ENCODE peak calls at places on chromosome 13, in four cellular contexts. One of them, this sample, is unnamed.
A peak's percentile ranks its signal among the peaks of the same experiment; 100 is the strongest.

GRCh38 chr13:51942189-51942588 is 69.1 kb downstream of the ATP7B start:
- DNase-seq in left lung: no peak
- DNase-seq in body of pancreas: no peak
- DNase-seq in CD8-positive, alpha-beta T cell: peak; percentile 57
- DNase-seq in this sample: no peak

GRCh38 chr13:106569233-106570095 is 1.5 kb upstream of the ARGLU1 start:
- DNase-seq in body of pancreas: no peak
- DNase-seq in left lung: no peak
- DNase-seq in CD8-positive, alpha-beta T cell: no peak
- DNase-seq in this sample: no peak

GRCh38 chr13:38103851-38104250 is 234.3 kb upstream of the TRPC4 start:
- DNase-seq in left lung: no peak
- DNase-seq in CD8-positive, alpha-beta T cell: no peak
- DNase-seq in body of pancreas: no peak
- DNase-seq in this sample: no peak

GRCh38 chr13:87674143-87674772 is 3.1 kb downstream of the SLITRK5 start:
- DNase-seq in CD8-positive, alpha-beta T cell: no peak
- DNase-seq in left lung: peak; percentile 6
- DNase-seq in body of pancreas: no peak
- DNase-seq in this sample: no peak

GRCh38 chr13:112722433-112723250 is 32.8 kb downstream of the ATP11A start:
- DNase-seq in left lung: no peak
- DNase-seq in CD8-positive, alpha-beta T cell: no peak
- DNase-seq in body of pancreas: peak; percentile 75
- DNase-seq in this sample: no peak

GRCh38 chr13:59409211-59409610 is 754.5 kb downstream of the DIAPH3 start:
- DNase-seq in left lung: peak; percentile 29
- DNase-seq in CD8-positive, alpha-beta T cell: no peak
- DNase-seq in body of pancreas: peak; percentile 90
- DNase-seq in this sample: no peak

GRCh38 chr13:80307401-80307987 is 33.4 kb downstream of the SPRY2 start:
- DNase-seq in left lung: no peak
- DNase-seq in CD8-positive, alpha-beta T cell: no peak
- DNase-seq in body of pancreas: no peak
- DNase-seq in this sample: no peak

GRCh38 chr13:40340368-40341085 is 325.9 kb downstream of the FOXO1 start:
- DNase-seq in left lung: no peak
- DNase-seq in CD8-positive, alpha-beta T cell: peak; percentile 21
- DNase-seq in body of pancreas: peak; percentile 78
- DNase-seq in this sample: no peak

GRCh38 chr13:71864094-71864980 is 2.7 kb downstream of the DACH1 start:
- DNase-seq in body of pancreas: peak; percentile 36
- DNase-seq in left lung: peak; percentile 88
- DNase-seq in CD8-positive, alpha-beta T cell: no peak
- DNase-seq in this sample: peak; percentile 85

GRCh38 chr13:96662036-96662435 is 332.2 kb downstream of the OXGR1 start:
- DNase-seq in left lung: no peak
- DNase-seq in body of pancreas: no peak
- DNase-seq in CD8-positive, alpha-beta T cell: no peak
- DNase-seq in this sample: no peak

GRCh38 chr13:27573265-27573664 is 47.1 kb downstream of the LNX2 start:
- DNase-seq in CD8-positive, alpha-beta T cell: no peak
- DNase-seq in body of pancreas: no peak
- DNase-seq in left lung: no peak
- DNase-seq in this sample: no peak

GRCh38 chr13:49023441-49023840 is 47.7 kb downstream of the FNDC3A start:
- DNase-seq in body of pancreas: no peak
- DNase-seq in left lung: no peak
- DNase-seq in CD8-positive, alpha-beta T cell: no peak
- DNase-seq in this sample: no peak

GRCh38 chr13:31880849-31881494 is 141.6 kb downstream of the RXFP2 start:
- DNase-seq in left lung: no peak
- DNase-seq in body of pancreas: no peak
- DNase-seq in CD8-positive, alpha-beta T cell: no peak
- DNase-seq in this sample: no peak

GRCh38 chr13:31967155-31967554 is 64.4 kb upstream of the FRY start:
- DNase-seq in left lung: no peak
- DNase-seq in body of pancreas: no peak
- DNase-seq in CD8-positive, alpha-beta T cell: no peak
- DNase-seq in this sample: no peak

GRCh38 chr13:35596299-35596698 is 119.8 kb upstream of the MAB21L1 start:
- DNase-seq in left lung: no peak
- DNase-seq in body of pancreas: no peak
- DNase-seq in CD8-positive, alpha-beta T cell: no peak
- DNase-seq in this sample: no peak

GRCh38 chr13:108618233-108618632 is 11.2 kb upstream of the MYO16 start:
- DNase-seq in body of pancreas: no peak
- DNase-seq in left lung: no peak
- DNase-seq in CD8-positive, alpha-beta T cell: no peak
- DNase-seq in this sample: no peak

GRCh38 chr13:29920018-29920643 is 69.7 kb upstream of the UBL3 start:
- DNase-seq in left lung: no peak
- DNase-seq in body of pancreas: no peak
- DNase-seq in CD8-positive, alpha-beta T cell: no peak
- DNase-seq in this sample: no peak

GRCh38 chr13:38053896-38054295 is 184.3 kb upstream of the TRPC4 start:
- DNase-seq in CD8-positive, alpha-beta T cell: no peak
- DNase-seq in body of pancreas: no peak
- DNase-seq in left lung: no peak
- DNase-seq in this sample: no peak

GRCh38 chr13:29575098-29575497 is 20.4 kb downstream of the SLC7A1 start:
- DNase-seq in left lung: no peak
- DNase-seq in CD8-positive, alpha-beta T cell: no peak
- DNase-seq in body of pancreas: no peak
- DNase-seq in this sample: peak; percentile 52

GRCh38 chr13:79541426-79542049 is 60.6 kb downstream of the NDFIP2 start:
- DNase-seq in CD8-positive, alpha-beta T cell: no peak
- DNase-seq in body of pancreas: no peak
- DNase-seq in left lung: no peak
- DNase-seq in this sample: peak; percentile 35

GRCh38 chr13:40509876-40510275 is 156.6 kb downstream of the FOXO1 start:
- DNase-seq in body of pancreas: no peak
- DNase-seq in left lung: no peak
- DNase-seq in CD8-positive, alpha-beta T cell: no peak
- DNase-seq in this sample: no peak

GRCh38 chr13:97944396-97945029 is 9.0 kb upstream of the IPO5 start:
- DNase-seq in CD8-positive, alpha-beta T cell: no peak
- DNase-seq in left lung: no peak
- DNase-seq in body of pancreas: no peak
- DNase-seq in this sample: no peak

GRCh38 chr13:44899967-44900366 is 89.3 kb downstream of the NUFIP1 start:
- DNase-seq in left lung: no peak
- DNase-seq in CD8-positive, alpha-beta T cell: no peak
- DNase-seq in body of pancreas: no peak
- DNase-seq in this sample: no peak

GRCh38 chr13:49585220-49586157 is at the start of gene RCBTB1:
- DNase-seq in left lung: peak; percentile 91
- DNase-seq in body of pancreas: peak; percentile 78
- DNase-seq in CD8-positive, alpha-beta T cell: peak; percentile 81
- DNase-seq in this sample: peak; percentile 74

GRCh38 chr13:113840541-113841354 is 23.1 kb downstream of the GAS6 start:
- DNase-seq in CD8-positive, alpha-beta T cell: no peak
- DNase-seq in body of pancreas: no peak
- DNase-seq in left lung: peak; percentile 77
- DNase-seq in this sample: no peak

GRCh38 chr13:113841355-113841653 is 22.6 kb downstream of the GAS6 start:
- DNase-seq in CD8-positive, alpha-beta T cell: no peak
- DNase-seq in left lung: no peak
- DNase-seq in body of pancreas: no peak
- DNase-seq in this sample: no peak

GRCh38 chr13:113843063-113843654 is 20.7 kb downstream of the GAS6 start:
- DNase-seq in CD8-positive, alpha-beta T cell: no peak
- DNase-seq in body of pancreas: no peak
- DNase-seq in left lung: peak; percentile 63
- DNase-seq in this sample: no peak

GRCh38 chr13:113843864-113844556 is 19.9 kb downstream of the GAS6 start:
- DNase-seq in body of pancreas: no peak
- DNase-seq in CD8-positive, alpha-beta T cell: no peak
- DNase-seq in left lung: peak; percentile 69
- DNase-seq in this sample: no peak

DNA sequence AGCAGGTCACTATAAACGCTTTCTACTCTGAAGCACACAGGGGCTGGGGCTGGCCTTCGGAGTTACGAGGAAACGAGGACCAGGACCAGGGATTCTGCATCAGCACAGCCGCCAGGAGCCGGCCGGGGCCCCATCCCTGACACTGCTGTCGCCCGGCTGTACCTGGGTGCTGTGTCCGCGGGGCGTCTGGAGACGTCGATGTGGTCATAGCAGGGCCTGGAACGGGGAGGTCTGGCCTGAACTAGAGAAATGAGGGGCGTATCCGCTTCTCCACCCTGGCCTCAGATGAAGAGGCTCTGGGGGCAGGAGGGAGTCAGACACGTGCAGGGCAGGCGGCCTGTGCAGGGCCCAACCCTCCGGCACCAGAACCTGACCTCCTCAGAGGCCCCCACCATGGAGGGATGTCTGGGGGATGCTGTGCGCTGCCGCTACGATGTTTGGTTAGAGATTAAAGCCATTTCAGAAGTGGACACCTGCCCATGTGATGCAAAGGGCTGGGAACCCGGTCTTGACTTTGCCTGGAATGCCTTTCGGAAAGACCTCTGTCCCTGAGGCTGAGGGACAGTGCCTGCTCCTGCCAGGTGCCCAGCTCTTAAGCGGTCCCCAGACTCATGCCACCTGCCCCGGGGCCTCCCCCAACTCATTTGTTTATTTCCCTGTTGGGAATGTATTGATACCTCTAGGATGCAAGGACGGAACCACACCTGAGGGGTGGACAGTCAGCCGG is 21.4 kb downstream of the GAS6 start:
- DNase-seq in left lung: no peak
- DNase-seq in body of pancreas: no peak
- DNase-seq in CD8-positive, alpha-beta T cell: no peak
- DNase-seq in this sample: no peak
- H3K4me1 ChIP-seq in left lung: peaks cover 23% of the 10 kb centered on the region
- H3K4me1 ChIP-seq in body of pancreas: peaks cover 39% of the 10 kb centered on the region
- H3K4me1 ChIP-seq in CD8-positive, alpha-beta T cell: peaks cover 59% of the 10 kb centered on the region
- H3K4me1 ChIP-seq in this sample: peaks cover 14% of the 10 kb centered on the region

GRCh38 chr13:83274679-83275078 is 607.6 kb downstream of the SLITRK1 start:
- DNase-seq in left lung: no peak
- DNase-seq in CD8-positive, alpha-beta T cell: no peak
- DNase-seq in body of pancreas: no peak
- DNase-seq in this sample: no peak
- H3K4me3 ChIP-seq in left lung: no peak overlapping the region
- H3K4me3 ChIP-seq in CD8-positive, alpha-beta T cell: no peak overlapping the region
- H3K4me3 ChIP-seq in body of pancreas: no peak overlapping the region
- H3K4me3 ChIP-seq in this sample: no peak overlapping the region

GRCh38 chr13:26499209-26499601 is 58.3 kb upstream of the WASF3 start:
- DNase-seq in body of pancreas: no peak
- DNase-seq in left lung: no peak
- DNase-seq in CD8-positive, alpha-beta T cell: no peak
- DNase-seq in this sample: peak; percentile 8
- TF ChIP-seq CTCF in body of pancreas: no peak
- TF ChIP-seq CTCF in left lung: no peak
- TF ChIP-seq CTCF in CD8-positive, alpha-beta T cell: no peak
- TF ChIP-seq CTCF in this sample: no peak

DNA sequence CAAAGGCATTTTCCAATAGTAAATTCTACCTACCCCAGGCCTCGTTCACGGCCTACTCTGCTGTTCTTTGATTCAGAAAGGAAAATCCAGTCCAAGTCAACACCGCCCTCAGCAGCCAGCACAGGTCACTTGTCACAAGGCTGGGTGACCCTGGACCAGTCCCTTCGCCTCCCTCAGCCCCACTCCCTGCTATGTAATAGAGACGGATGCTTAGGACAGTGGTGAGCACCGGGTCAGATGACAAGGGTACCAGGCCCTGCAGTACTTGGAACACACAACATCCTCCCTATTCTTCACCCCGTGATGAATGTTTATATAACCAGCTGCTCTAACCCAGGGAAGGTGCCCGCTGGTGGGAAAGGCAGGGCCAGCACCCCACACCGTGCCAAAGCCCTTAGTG is 14.3 kb downstream of the LATS2 start:
- DNase-seq in body of pancreas: no peak
- DNase-seq in left lung: no peak
- DNase-seq in CD8-positive, alpha-beta T cell: no peak
- DNase-seq in this sample: no peak
- H3K4me1 ChIP-seq in body of pancreas: peaks cover 9% of the 10 kb centered on the region
- H3K4me1 ChIP-seq in left lung: peaks cover 66% of the 10 kb centered on the region
- H3K4me1 ChIP-seq in CD8-positive, alpha-beta T cell: no peaks in the 10 kb centered on the region
- H3K4me1 ChIP-seq in this sample: no peaks in the 10 kb centered on the region

This sample was measured in prostate gland.